ENCODE peak calls at places on chromosomes 5 and 9, in nine cellular contexts. H, R, T, A, E, J, I, O and F are unnamed samples.

GRCh38 chr5:86320266-86320665 is 297.5 kb upstream of the COX7C start:
- DNase-seq in H (no peak), E (no peak), R (no peak), A (no peak), O (no peak), I (no peak), T (no peak), J (no peak), F (no peak)

GRCh38 chr5:372911-373709 is 51.6 kb downstream of the AHRR start:
- DNase-seq in H (no peak), R (no peak), I (peak), T (peak), O (no peak), A (no peak), E (no peak), J (peak), F (peak)

GRCh38 chr5:38660194-38660668 is 103.8 kb upstream of the LIFR start:
- DNase-seq in J (peak), R (peak), E (no peak), T (peak), I (peak), A (no peak), H (no peak), O (no peak), F (peak)

GRCh38 chr9:20549053-20549452 is 73.2 kb downstream of the MLLT3 start:
- DNase-seq in O (no peak), T (no peak), H (no peak), I (no peak), E (no peak), J (no peak), R (no peak), A (no peak), F (no peak)

GRCh38 chr5:34039398-34040157 is 3.4 kb downstream of the C1QTNF3 start:
- DNase-seq in I (peak), T (no peak), H (no peak), O (no peak), A (no peak), R (no peak), J (no peak), E (no peak), F (no peak)

GRCh38 chr9:98869078-98869745 is 61.7 kb downstream of the GALNT12 start:
- DNase-seq in J (no peak), I (no peak), O (no peak), H (no peak), E (no peak), A (no peak), T (no peak), R (no peak), F (no peak)

GRCh38 chr9:9231946-9232345 is 1380.9 kb downstream of the PTPRD start:
- DNase-seq in H (no peak), J (no peak), T (no peak), I (no peak), O (no peak), R (no peak), E (no peak), A (no peak), F (no peak)

GRCh38 chr5:55146080-55146479 is 13.9 kb upstream of the GPX8 start:
- DNase-seq in R (no peak), H (no peak), E (no peak), T (no peak), A (no peak), I (peak), O (no peak), J (no peak), F (no peak)

GRCh38 chr9:112489039-112489546 is 2.5 kb downstream of the KIAA1958 start:
- DNase-seq in O (no peak), J (no peak), I (peak), H (no peak), A (no peak), E (no peak), R (peak), T (no peak), F (no peak)

GRCh38 chr5:38755171-38755570 is 90.6 kb upstream of the OSMR start:
- DNase-seq in T (no peak), J (no peak), E (peak), A (no peak), R (no peak), O (no peak), I (no peak), H (no peak), F (peak)

GRCh38 chr5:139652788-139653241 is 4.7 kb downstream of the CXXC5 start:
- DNase-seq in A (no peak), I (no peak), J (no peak), T (no peak), H (no peak), E (no peak), R (no peak), O (no peak), F (no peak)

GRCh38 chr9:32419921-32420320 is 35.5 kb downstream of the ACO1 start:
- DNase-seq in O (no peak), E (peak), H (no peak), I (no peak), T (no peak), R (no peak), J (no peak), A (no peak), F (no peak)

GRCh38 chr9:112378441-112379176 is 1.3 kb upstream of the HSDL2 start:
- DNase-seq in O (no peak), I (no peak), A (no peak), E (no peak), R (no peak), H (peak), T (no peak), J (peak), F (peak)

GRCh38 chr5:82952326-82952725 is 124.9 kb downstream of the TMEM167A start:
- DNase-seq in R (no peak), H (no peak), J (no peak), T (no peak), I (no peak), A (no peak), O (no peak), E (no peak), F (peak)

GRCh38 chr9:135506327-135507103 is 6.0 kb downstream of the MRPS2 start:
- DNase-seq in T (no peak), O (no peak), I (peak), J (peak), E (peak), A (no peak), R (peak), H (peak), F (no peak)

GRCh38 chr5:149782018-149782899 is 52.1 kb downstream of the PPARGC1B start:
- DNase-seq in A (no peak), I (no peak), O (no peak), J (no peak), H (no peak), E (peak), R (no peak), T (peak), F (no peak)

GRCh38 chr5:108836492-108836891 is 88.8 kb downstream of the FER start:
- DNase-seq in A (no peak), O (no peak), I (no peak), J (no peak), T (no peak), H (no peak), E (no peak), R (no peak), F (no peak)

GRCh38 chr5:173880306-173880985 is 7.7 kb upstream of the CPEB4 start:
- DNase-seq in H (no peak), E (peak), A (no peak), T (no peak), O (no peak), I (no peak), J (no peak), R (no peak), F (no peak)

GRCh38 chr5:1882337-1883119 is at the start of gene IRX4:
- DNase-seq in A (no peak), E (peak), J (peak), O (no peak), H (peak), I (peak), T (no peak), R (peak), F (peak)

GRCh38 chr9:81771606-81772005 is 82.3 kb upstream of the TLE1 start:
- DNase-seq in A (no peak), H (no peak), O (no peak), R (no peak), J (no peak), E (no peak), T (peak), I (no peak), F (peak)

GRCh38 chr9:112789493-112789892 is 38.9 kb downstream of the SNX30 start:
- DNase-seq in T (no peak), H (no peak), E (peak), J (no peak), A (no peak), I (no peak), O (no peak), R (no peak), F (no peak)

GRCh38 chr9:113579270-113580040 is 115.9 kb downstream of the RGS3 start:
- DNase-seq in E (no peak), T (peak), I (no peak), O (no peak), H (peak), R (no peak), J (no peak), A (peak), F (no peak)

GRCh38 chr5:72283358-72283757 is 36.7 kb downstream of the MRPS27 start:
- DNase-seq in O (no peak), H (no peak), T (no peak), I (no peak), A (no peak), J (no peak), E (peak), R (no peak), F (no peak)

GRCh38 chr5:73783823-73784222 is 157.8 kb downstream of the ARHGEF28 start:
- DNase-seq in H (no peak), R (no peak), E (peak), O (no peak), J (no peak), T (peak), A (no peak), I (no peak), F (no peak)

GRCh38 chr5:15694694-15695093 is 194.7 kb downstream of the FBXL7 start:
- DNase-seq in R (no peak), O (no peak), H (no peak), J (no peak), T (no peak), I (no peak), A (no peak), E (peak), F (no peak)

GRCh38 chr9:4760122-4760521 is 19.1 kb upstream of the AK3 start:
- DNase-seq in T (peak), E (no peak), O (no peak), H (no peak), J (no peak), R (no peak), A (no peak), I (no peak), F (no peak)

GRCh38 chr5:5331838-5332237 is 90.6 kb upstream of the ICE1 start:
- DNase-seq in T (no peak), J (no peak), R (no peak), I (no peak), H (no peak), O (no peak), A (no peak), E (no peak), F (no peak)

GRCh38 chr5:138664276-138664943 is 88.8 kb upstream of the CTNNA1 start:
- DNase-seq in H (no peak), T (no peak), E (peak), R (no peak), A (no peak), J (no peak), O (no peak), I (no peak), F (peak)

GRCh38 chr9:70258692-70259511 is at the start of gene SMC5:
- DNase-seq in I (peak), H (peak), J (peak), O (peak), E (peak), R (peak), T (peak), A (peak), F (peak)

GRCh38 chr5:84272776-84273516 is 111.7 kb downstream of the EDIL3 start:
- DNase-seq in E (no peak), J (no peak), A (no peak), H (no peak), R (peak), I (no peak), O (no peak), T (no peak), F (no peak)

GRCh38 chr5:1931590-1932138 is 48.9 kb upstream of the IRX4 start:
- DNase-seq in O (no peak), H (no peak), A (no peak), E (no peak), T (no peak), R (peak), J (peak), I (peak), F (peak)

GRCh38 chr5:177546262-177546741 is 8.1 kb downstream of the FAM193B start:
- DNase-seq in J (no peak), H (no peak), I (no peak), R (no peak), A (no peak), T (peak), O (no peak), E (peak), F (peak)

GRCh38 chr5:158644301-158644700 is 455.4 kb downstream of the EBF1 start:
- DNase-seq in H (no peak), J (no peak), R (no peak), O (no peak), I (no peak), E (peak), T (no peak), A (no peak), F (no peak)

GRCh38 chr5:153066281-153066680 is 424.2 kb upstream of the GRIA1 start:
- DNase-seq in I (peak), T (no peak), A (no peak), H (no peak), J (no peak), E (no peak), O (no peak), R (no peak), F (no peak)

GRCh38 chr9:99287641-99288040 is 65.6 kb downstream of the SEC61B start:
- DNase-seq in E (no peak), A (no peak), R (no peak), O (no peak), H (no peak), T (no peak), I (no peak), J (no peak), F (no peak)

GRCh38 chr5:148391422-148391821 is 7.7 kb downstream of the FBXO38 start:
- DNase-seq in R (no peak), A (no peak), J (no peak), T (no peak), E (peak), H (no peak), I (no peak), O (no peak), F (no peak)

GRCh38 chr5:123636006-123636405 is 124.0 kb downstream of the CSNK1G3 start:
- DNase-seq in T (no peak), I (no peak), H (no peak), E (no peak), J (no peak), A (no peak), R (no peak), O (no peak), F (no peak)

GRCh38 chr9:68869020-68869419 is 144.9 kb downstream of the PRKACG start:
- DNase-seq in T (no peak), H (no peak), E (no peak), R (peak), I (peak), A (no peak), O (no peak), J (no peak), F (peak)

GRCh38 chr5:179235416-179236400 is 109.6 kb downstream of the ADAMTS2 start:
- DNase-seq in J (peak), R (no peak), E (no peak), A (peak), H (peak), I (no peak), O (no peak), T (no peak), F (no peak)

GRCh38 chr5:89342106-89342876 is 459.3 kb upstream of the MEF2C start:
- DNase-seq in H (no peak), R (no peak), T (no peak), E (peak), I (no peak), J (no peak), O (no peak), A (no peak), F (no peak)

DNA sequence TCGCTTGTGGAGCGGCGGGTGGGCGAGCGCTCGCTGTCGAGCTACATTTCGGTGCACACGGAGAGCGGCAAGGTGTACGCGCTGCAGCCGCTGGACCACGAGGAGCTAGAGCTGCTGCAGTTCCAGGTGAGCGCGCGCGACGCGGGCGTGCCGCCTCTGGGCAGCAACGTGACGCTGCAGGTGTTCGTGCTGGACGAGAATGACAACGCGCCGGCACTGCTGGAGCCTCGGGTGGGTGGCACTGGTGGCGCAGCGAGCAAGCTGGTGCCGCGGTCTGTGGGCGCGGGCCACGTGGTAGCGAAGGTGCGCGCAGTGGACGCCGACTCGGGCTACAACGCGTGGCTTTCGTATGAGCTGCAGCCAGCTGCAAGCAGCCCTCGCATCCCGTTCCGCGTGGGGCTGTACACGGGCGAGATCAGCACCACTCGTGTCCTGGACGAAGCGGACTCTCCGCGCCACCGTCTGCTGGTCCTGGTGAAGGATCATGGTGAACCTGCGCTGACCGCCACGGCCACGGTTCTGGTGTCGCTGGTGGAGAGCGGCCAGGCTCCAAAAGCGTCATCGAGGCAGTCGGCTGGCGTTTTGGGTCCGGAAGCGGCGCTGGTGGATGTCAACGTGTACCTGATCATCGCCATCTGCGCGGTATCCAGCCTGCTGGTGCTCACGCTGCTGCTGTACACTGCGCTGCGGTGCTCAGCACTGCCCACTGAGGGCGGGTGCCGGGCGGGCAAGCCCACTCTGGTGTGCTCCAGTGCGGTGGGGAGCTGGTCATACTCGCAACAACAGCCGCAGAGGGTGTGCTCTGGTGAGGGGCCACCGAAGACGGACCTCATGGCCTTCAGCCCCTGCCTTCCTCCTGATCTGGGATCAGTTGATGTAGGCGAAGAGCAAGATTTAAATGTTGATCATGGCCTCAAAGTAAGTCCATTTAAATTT is 2.1 kb downstream of the PCDHA8 start:
- DNase-seq in O (no peak), R (no peak), A (no peak), H (no peak), I (no peak), T (no peak), J (no peak), E (no peak), F (no peak)
- TF ChIP-seq CTCF in O (no peak), R (no peak), A (no peak), H (no peak), I (no peak), T (no peak), J (no peak), E (no peak), F (no peak)

GRCh38 chr9:15357050-15357653 is 50.1 kb upstream of the TTC39B start:
- DNase-seq in H (peak), J (peak), R (peak), T (peak), O (peak), I (peak), E (no peak), A (no peak), F (no peak)
- TF ChIP-seq CTCF in H (no peak), J (peak), R (peak), T (peak), O (no peak), I (peak), E (no peak), A (no peak), F (no peak)

GRCh38 chr5:162637501-162637900 is 569.9 kb downstream of the GABRG2 start:
- DNase-seq in R (no peak), J (no peak), H (no peak), A (no peak), E (no peak), O (no peak), T (no peak), I (no peak), F (no peak)

GRCh38 chr5:162641142-162641813 is 573.7 kb downstream of the GABRG2 start:
- DNase-seq in O (no peak), T (no peak), H (no peak), J (no peak), R (no peak), E (no peak), I (peak), A (no peak), F (no peak)

GRCh38 chr5:162638849-162639248 is 571.3 kb downstream of the GABRG2 start:
- DNase-seq in H (no peak), O (no peak), A (no peak), J (no peak), E (no peak), R (peak), T (no peak), I (peak), F (no peak)
- TF ChIP-seq CTCF in H (no peak), O (no peak), A (no peak), J (no peak), E (no peak), R (no peak), T (no peak), I (no peak), F (no peak)

GRCh38 chr9:120110520-120110919 is 469.4 kb downstream of the CDK5RAP2 start:
- DNase-seq in H (no peak), O (no peak), T (no peak), I (no peak), E (no peak), A (no peak), R (no peak), J (no peak), F (no peak)

GRCh38 chr9:120109242-120109641 is 470.7 kb downstream of the CDK5RAP2 start:
- DNase-seq in J (peak), E (no peak), O (no peak), H (no peak), R (peak), I (peak), A (no peak), T (peak), F (peak)

GRCh38 chr9:120104771-120105170 is 475.2 kb downstream of the CDK5RAP2 start:
- DNase-seq in T (no peak), R (no peak), A (no peak), I (no peak), J (no peak), H (no peak), O (no peak), E (no peak), F (no peak)

DNA sequence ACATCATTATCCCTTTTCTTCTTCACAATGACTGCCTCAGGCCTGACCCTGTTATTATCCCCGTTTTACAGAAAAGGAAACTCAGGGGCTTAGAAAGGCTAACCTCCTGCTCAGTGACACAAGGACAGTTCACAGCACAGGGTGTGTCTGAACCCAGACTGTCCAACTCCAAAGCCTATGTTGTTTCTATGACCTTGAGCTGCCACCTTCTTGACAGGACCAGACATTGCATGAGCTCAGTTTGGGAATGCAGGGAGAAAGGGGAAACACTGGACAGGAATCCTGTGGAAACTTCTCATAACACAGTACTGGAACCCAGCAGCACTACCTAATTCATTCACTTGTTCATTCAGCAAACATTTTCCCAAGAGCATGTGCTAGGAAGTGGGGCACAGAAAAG is 472.8 kb downstream of the CDK5RAP2 start:
- DNase-seq in H (no peak), J (no peak), E (no peak), T (no peak), A (no peak), O (no peak), R (no peak), I (no peak), F (no peak)
- TF ChIP-seq CTCF in H (no peak), J (peak), E (no peak), T (no peak), A (no peak), O (no peak), R (no peak), I (no peak), F (no peak)

GRCh38 chr9:37034320-37034937 is 361 bp upstream of the PAX5 start:
- DNase-seq in J (peak), T (peak), R (peak), O (no peak), I (peak), A (no peak), H (no peak), E (no peak), F (no peak)
- TF ChIP-seq CTCF in J (peak), T (peak), R (peak), O (no peak), I (peak), A (no peak), H (no peak), E (no peak), F (peak)

DNA sequence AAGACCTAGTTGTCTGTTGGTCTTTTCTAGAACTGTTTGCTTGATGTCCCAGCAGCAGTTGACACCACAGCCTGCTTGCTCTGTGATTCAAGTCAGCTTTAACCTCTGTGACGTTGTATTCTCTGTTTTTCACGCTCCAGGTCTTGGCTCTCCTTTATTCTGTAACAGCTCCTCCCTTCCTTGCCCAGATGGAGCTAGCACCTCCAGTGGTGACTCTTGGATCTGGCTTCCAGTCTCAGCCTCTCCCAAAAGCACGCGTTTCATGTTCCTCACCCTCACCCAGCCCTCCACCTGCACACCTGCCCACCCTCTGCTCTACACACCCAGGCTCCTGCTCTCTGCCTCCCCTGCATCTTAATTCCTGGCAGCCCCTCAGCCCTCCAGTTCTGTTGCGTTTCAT is 50.6 kb downstream of the DMRT1 start:
- DNase-seq in T (peak), I (peak), H (no peak), R (no peak), A (no peak), J (peak), O (no peak), E (no peak), F (no peak)
- TF ChIP-seq CTCF in T (peak), I (peak), H (no peak), R (peak), A (no peak), J (peak), O (no peak), E (peak), F (no peak)